ENCODE peak calls at places on chromosome X, in seven cellular contexts. One of them, this sample, is unnamed.

GRCh38 chrX:110293658-110294453 is 24.0 kb downstream of the AMMECR1 start:
- DNase-seq in uterus: no peak
- DNase-seq in NB4: no peak
- DNase-seq in fibroblast of mammary gland: peak
- DNase-seq in hepatocyte: no peak
- DNase-seq in AG04449: no peak
- DNase-seq in breast epithelium: no peak
- DNase-seq in this sample: no peak

GRCh38 chrX:41338422-41338821 is 4.5 kb downstream of the DDX3X start:
- DNase-seq in uterus: no peak
- DNase-seq in NB4: no peak
- DNase-seq in fibroblast of mammary gland: no peak
- DNase-seq in hepatocyte: no peak
- DNase-seq in AG04449: no peak
- DNase-seq in breast epithelium: no peak
- DNase-seq in this sample: no peak

GRCh38 chrX:39675619-39676018 is 422.1 kb downstream of the BCOR start:
- DNase-seq in uterus: peak
- DNase-seq in NB4: no peak
- DNase-seq in fibroblast of mammary gland: peak
- DNase-seq in hepatocyte: no peak
- DNase-seq in AG04449: no peak
- DNase-seq in breast epithelium: no peak
- DNase-seq in this sample: no peak

GRCh38 chrX:70033348-70033747 is 16.4 kb downstream of the AWAT2 start:
- DNase-seq in uterus: no peak
- DNase-seq in NB4: peak
- DNase-seq in fibroblast of mammary gland: peak
- DNase-seq in hepatocyte: no peak
- DNase-seq in AG04449: no peak
- DNase-seq in breast epithelium: no peak
- DNase-seq in this sample: peak

GRCh38 chrX:76802698-76803097 is 375.2 kb downstream of the MAGEE1 start:
- DNase-seq in uterus: no peak
- DNase-seq in NB4: peak
- DNase-seq in fibroblast of mammary gland: peak
- DNase-seq in hepatocyte: no peak
- DNase-seq in AG04449: no peak
- DNase-seq in breast epithelium: no peak
- DNase-seq in this sample: no peak

GRCh38 chrX:44898411-44899221 is 25.6 kb downstream of the KDM6A start:
- DNase-seq in uterus: no peak
- DNase-seq in NB4: no peak
- DNase-seq in fibroblast of mammary gland: no peak
- DNase-seq in hepatocyte: no peak
- DNase-seq in AG04449: no peak
- DNase-seq in breast epithelium: no peak
- DNase-seq in this sample: peak

GRCh38 chrX:34350552-34350951 is 218.4 kb upstream of the FAM47A start:
- DNase-seq in uterus: no peak
- DNase-seq in NB4: no peak
- DNase-seq in fibroblast of mammary gland: no peak
- DNase-seq in hepatocyte: no peak
- DNase-seq in AG04449: no peak
- DNase-seq in breast epithelium: no peak
- DNase-seq in this sample: no peak

GRCh38 chrX:41695464-41695863 is 6.7 kb downstream of the GPR34 start:
- DNase-seq in uterus: no peak
- DNase-seq in NB4: no peak
- DNase-seq in fibroblast of mammary gland: peak
- DNase-seq in hepatocyte: no peak
- DNase-seq in AG04449: no peak
- DNase-seq in breast epithelium: no peak
- DNase-seq in this sample: no peak

GRCh38 chrX:21711848-21712197 is 46.1 kb downstream of the SMPX start:
- DNase-seq in uterus: no peak
- DNase-seq in NB4: no peak
- DNase-seq in fibroblast of mammary gland: no peak
- DNase-seq in hepatocyte: no peak
- DNase-seq in AG04449: no peak
- DNase-seq in breast epithelium: no peak
- DNase-seq in this sample: no peak

GRCh38 chrX:72395252-72395651 is 89.5 kb upstream of the CITED1 start:
- DNase-seq in uterus: no peak
- DNase-seq in NB4: no peak
- DNase-seq in fibroblast of mammary gland: peak
- DNase-seq in hepatocyte: no peak
- DNase-seq in AG04449: no peak
- DNase-seq in breast epithelium: no peak
- DNase-seq in this sample: no peak

GRCh38 chrX:23819385-23820234 is 36.6 kb downstream of the SAT1 start:
- DNase-seq in uterus: no peak
- DNase-seq in NB4: no peak
- DNase-seq in fibroblast of mammary gland: peak
- DNase-seq in hepatocyte: no peak
- DNase-seq in AG04449: no peak
- DNase-seq in breast epithelium: no peak
- DNase-seq in this sample: no peak

GRCh38 chrX:129065895-129066294 is 457.4 kb downstream of the SMARCA1 start:
- DNase-seq in uterus: no peak
- DNase-seq in NB4: no peak
- DNase-seq in fibroblast of mammary gland: no peak
- DNase-seq in hepatocyte: no peak
- DNase-seq in AG04449: no peak
- DNase-seq in breast epithelium: no peak
- DNase-seq in this sample: no peak

GRCh38 chrX:132373610-132374009 is 115.2 kb downstream of the MBNL3 start:
- DNase-seq in uterus: no peak
- DNase-seq in NB4: no peak
- DNase-seq in fibroblast of mammary gland: no peak
- DNase-seq in hepatocyte: no peak
- DNase-seq in AG04449: no peak
- DNase-seq in breast epithelium: no peak
- DNase-seq in this sample: no peak

GRCh38 chrX:130060122-130061069 is 49.9 kb downstream of the ELF4 start:
- DNase-seq in uterus: peak
- DNase-seq in NB4: peak
- DNase-seq in fibroblast of mammary gland: peak
- DNase-seq in hepatocyte: peak
- DNase-seq in AG04449: no peak
- DNase-seq in breast epithelium: peak
- DNase-seq in this sample: peak

GRCh38 chrX:110002300-110003166 is at the start of gene TMEM164:
- DNase-seq in uterus: peak
- DNase-seq in NB4: peak
- DNase-seq in fibroblast of mammary gland: peak
- DNase-seq in hepatocyte: peak
- DNase-seq in AG04449: no peak
- DNase-seq in breast epithelium: peak
- DNase-seq in this sample: peak

GRCh38 chrX:154486052-154486395 is 391 bp downstream of the UBL4A start:
- DNase-seq in uterus: peak
- DNase-seq in NB4: peak
- DNase-seq in fibroblast of mammary gland: no peak
- DNase-seq in hepatocyte: peak
- DNase-seq in AG04449: no peak
- DNase-seq in breast epithelium: no peak
- DNase-seq in this sample: peak

GRCh38 chrX:19017271-19017670 is 33.4 kb upstream of the PHKA2 start:
- DNase-seq in uterus: no peak
- DNase-seq in NB4: peak
- DNase-seq in fibroblast of mammary gland: peak
- DNase-seq in hepatocyte: peak
- DNase-seq in AG04449: no peak
- DNase-seq in breast epithelium: no peak
- DNase-seq in this sample: peak

GRCh38 chrX:122703762-122704161 is 480.3 kb upstream of the GRIA3 start:
- DNase-seq in uterus: no peak
- DNase-seq in NB4: no peak
- DNase-seq in fibroblast of mammary gland: peak
- DNase-seq in hepatocyte: no peak
- DNase-seq in AG04449: no peak
- DNase-seq in breast epithelium: no peak
- DNase-seq in this sample: no peak

GRCh38 chrX:2692221-2693122 is 1.4 kb downstream of the CD99 start:
- DNase-seq in uterus: no peak
- DNase-seq in NB4: peak
- DNase-seq in fibroblast of mammary gland: peak
- DNase-seq in hepatocyte: peak
- DNase-seq in AG04449: no peak
- DNase-seq in breast epithelium: no peak
- DNase-seq in this sample: peak

GRCh38 chrX:40090050-40090804 is 7.5 kb downstream of the BCOR start:
- DNase-seq in uterus: peak
- DNase-seq in NB4: no peak
- DNase-seq in fibroblast of mammary gland: no peak
- DNase-seq in hepatocyte: peak
- DNase-seq in AG04449: no peak
- DNase-seq in breast epithelium: no peak
- DNase-seq in this sample: peak

GRCh38 chrX:29090811-29091210 is 503.6 kb downstream of the IL1RAPL1 start:
- DNase-seq in uterus: no peak
- DNase-seq in NB4: peak
- DNase-seq in fibroblast of mammary gland: peak
- DNase-seq in hepatocyte: peak
- DNase-seq in AG04449: no peak
- DNase-seq in breast epithelium: no peak
- DNase-seq in this sample: no peak

DNA sequence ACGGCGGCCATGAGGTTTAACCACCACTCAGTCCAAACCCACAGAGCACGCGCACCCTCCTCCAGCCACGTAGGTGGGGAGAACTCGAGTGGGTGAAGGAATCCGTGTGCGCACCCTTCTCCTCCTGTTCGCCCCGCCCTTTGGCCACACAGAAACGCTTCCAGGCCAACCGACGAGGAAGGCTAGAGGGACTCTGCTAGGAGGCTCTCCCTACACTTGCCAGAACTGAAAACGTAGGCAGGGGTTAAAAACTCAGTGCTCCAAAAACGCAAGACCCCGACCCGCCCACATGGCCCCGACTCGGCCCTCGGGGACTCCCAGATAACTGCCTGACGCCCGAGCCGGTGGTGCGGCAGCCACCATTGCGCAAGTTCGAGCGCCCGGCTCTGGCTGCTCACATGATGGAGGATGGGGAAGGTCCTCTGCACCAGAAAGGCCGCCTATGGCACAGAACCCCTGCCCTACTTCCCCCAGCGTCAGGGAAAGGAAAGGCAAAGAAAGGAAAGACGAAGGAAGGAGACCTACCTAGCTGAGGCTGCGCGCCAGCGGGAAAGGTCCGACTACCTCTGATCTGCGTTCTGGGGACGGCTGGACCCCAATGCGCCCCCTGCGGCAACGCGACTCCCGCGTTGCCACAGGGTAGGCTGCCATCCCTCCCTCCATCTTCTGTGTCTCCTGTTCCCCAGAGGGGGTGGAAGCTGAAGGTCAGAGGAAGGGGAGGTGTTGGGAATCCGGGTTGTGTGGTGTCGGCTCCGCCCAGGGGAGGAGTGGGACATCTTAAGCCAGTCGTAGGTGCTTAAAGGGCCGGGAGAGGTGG is 201.9 kb upstream of the AGTR2 start:
- DNase-seq in uterus: peak
- DNase-seq in NB4: peak
- DNase-seq in fibroblast of mammary gland: peak
- DNase-seq in hepatocyte: peak
- DNase-seq in AG04449: no peak
- DNase-seq in breast epithelium: peak
- DNase-seq in this sample: peak
- H3K4me3 ChIP-seq in uterus: peak
- H3K4me3 ChIP-seq in NB4: no peak
- H3K4me3 ChIP-seq in fibroblast of mammary gland: peak
- H3K4me3 ChIP-seq in hepatocyte: peak
- H3K4me3 ChIP-seq in AG04449: no peak
- H3K4me3 ChIP-seq in breast epithelium: peak
- H3K4me3 ChIP-seq in this sample: peak

DNA sequence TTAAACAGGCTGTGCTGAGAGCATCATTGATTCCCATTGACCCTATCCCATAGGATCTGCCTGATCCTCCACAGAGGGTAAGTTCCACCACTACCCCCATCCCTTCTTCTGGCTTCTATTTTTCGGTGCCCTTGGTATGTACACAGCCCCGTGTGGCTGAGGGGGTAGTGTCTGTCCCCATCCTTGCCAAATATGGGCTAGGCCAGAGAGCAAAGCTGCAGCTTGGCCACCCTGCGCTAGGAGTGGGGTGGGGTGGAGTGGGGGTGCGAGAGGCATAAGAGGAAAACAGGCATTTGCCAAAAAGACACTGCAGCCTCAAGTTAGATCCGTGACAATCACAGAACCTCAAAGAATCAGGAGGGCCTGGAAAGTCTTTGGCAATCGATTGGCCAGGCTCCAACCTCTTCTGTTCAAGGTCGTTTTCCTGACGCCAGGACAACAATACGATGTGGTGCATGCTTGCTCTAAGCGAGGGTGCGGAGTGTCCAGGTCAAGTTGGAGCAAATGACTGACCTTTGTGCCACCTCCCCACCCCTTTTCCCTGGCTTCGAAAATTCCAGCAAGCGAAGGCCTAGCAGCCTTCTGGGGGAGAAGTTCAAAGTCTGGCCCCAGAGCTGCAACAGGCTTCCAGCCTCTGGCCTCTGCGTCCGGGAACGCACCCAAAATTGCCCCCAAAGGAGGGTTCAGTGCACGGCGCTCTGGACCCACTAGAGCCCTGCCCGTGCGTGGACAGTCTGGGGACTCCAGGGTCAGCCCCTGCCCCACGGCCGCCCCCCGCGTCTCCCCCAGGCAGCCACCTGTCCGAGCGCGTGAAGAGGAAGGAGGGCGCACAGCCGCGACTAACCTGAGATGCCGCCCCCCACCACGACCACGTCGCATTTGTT is 598 bp downstream of the MAOB start:
- DNase-seq in uterus: peak
- DNase-seq in NB4: no peak
- DNase-seq in fibroblast of mammary gland: peak
- DNase-seq in hepatocyte: peak
- DNase-seq in AG04449: no peak
- DNase-seq in breast epithelium: no peak
- DNase-seq in this sample: no peak
- H3K4me3 ChIP-seq in uterus: peak
- H3K4me3 ChIP-seq in NB4: no peak
- H3K4me3 ChIP-seq in fibroblast of mammary gland: peak
- H3K4me3 ChIP-seq in hepatocyte: peak
- H3K4me3 ChIP-seq in AG04449: no peak
- H3K4me3 ChIP-seq in breast epithelium: peak
- H3K4me3 ChIP-seq in this sample: peak

GRCh38 chrX:55056820-55057690 is 17.8 kb upstream of the PAGE2B start:
- DNase-seq in uterus: no peak
- DNase-seq in NB4: no peak
- DNase-seq in fibroblast of mammary gland: peak
- DNase-seq in hepatocyte: no peak
- DNase-seq in AG04449: no peak
- DNase-seq in breast epithelium: no peak
- DNase-seq in this sample: no peak
- H3K4me3 ChIP-seq in uterus: no peak
- H3K4me3 ChIP-seq in NB4: no peak
- H3K4me3 ChIP-seq in fibroblast of mammary gland: no peak
- H3K4me3 ChIP-seq in hepatocyte: no peak
- H3K4me3 ChIP-seq in AG04449: no peak
- H3K4me3 ChIP-seq in breast epithelium: peak
- H3K4me3 ChIP-seq in this sample: no peak

GRCh38 chrX:1205681-1206611 is 6.5 kb downstream of the CRLF2 start:
- DNase-seq in uterus: no peak
- DNase-seq in NB4: peak
- DNase-seq in fibroblast of mammary gland: peak
- DNase-seq in hepatocyte: peak
- DNase-seq in AG04449: no peak
- DNase-seq in breast epithelium: no peak
- DNase-seq in this sample: peak
- H3K4me3 ChIP-seq in uterus: no peak
- H3K4me3 ChIP-seq in NB4: no peak
- H3K4me3 ChIP-seq in fibroblast of mammary gland: no peak
- H3K4me3 ChIP-seq in hepatocyte: peak
- H3K4me3 ChIP-seq in AG04449: no peak
- H3K4me3 ChIP-seq in breast epithelium: peak
- H3K4me3 ChIP-seq in this sample: peak

This sample was measured in H7.